ENCODE peak calls at places on chromosomes 5 and 9, in seven cellular contexts. V is HCT116, U is endothelial cell of umbilical vein, Q is heart right ventricle, M is IMR-90, R is uterus, K is esophagus muscularis mucosa. H is an unnamed sample.

GRCh38 chr9:106613250-106613737 is 249.7 kb upstream of the ZNF462 start:
- DNase-seq in V (no peak), U (no peak), Q (peak; percentile 13), M (no peak), R (no peak), K (no peak), H (no peak)

GRCh38 chr9:89149726-89150125 is 28.9 kb downstream of the SHC3 start:
- DNase-seq in V (no peak), U (no peak), Q (no peak), M (peak; percentile 82), R (no peak), K (no peak), H (peak; percentile 82)

GRCh38 chr5:157600252-157600651 is 24.7 kb upstream of the ADAM19 start:
- DNase-seq in V (no peak), U (no peak), Q (no peak), M (no peak), R (no peak), K (no peak), H (no peak)

GRCh38 chr5:89064054-89064453 is 181.1 kb upstream of the MEF2C start:
- DNase-seq in V (no peak), U (no peak), Q (no peak), M (no peak), R (no peak), K (no peak), H (no peak)

GRCh38 chr5:134430001-134430569 is 18.4 kb upstream of the CDKN2AIPNL start:
- DNase-seq in V (no peak), U (no peak), Q (no peak), M (no peak), R (no peak), K (no peak), H (no peak)

GRCh38 chr9:69643098-69643497 is 29.1 kb downstream of the APBA1 start:
- DNase-seq in V (no peak), U (no peak), Q (no peak), M (no peak), R (no peak), K (no peak), H (no peak)

GRCh38 chr5:175383350-175383749 is 60.6 kb downstream of the DRD1 start:
- DNase-seq in V (no peak), U (no peak), Q (no peak), M (no peak), R (no peak), K (peak; percentile 53), H (no peak)

GRCh38 chr9:6418764-6419163 is 5.8 kb downstream of the UHRF2 start:
- DNase-seq in V (no peak), U (no peak), Q (no peak), M (no peak), R (no peak), K (no peak), H (no peak)

GRCh38 chr5:160640417-160640816 is 211.6 kb downstream of the ATP10B start:
- DNase-seq in V (no peak), U (no peak), Q (no peak), M (no peak), R (no peak), K (no peak), H (no peak)

GRCh38 chr9:69122391-69123141 is 51.5 kb upstream of the TJP2 start:
- DNase-seq in V (peak; percentile 80), U (peak; percentile 81), Q (peak; percentile 3), M (peak; percentile 84), R (no peak), K (no peak), H (peak; percentile 78)

GRCh38 chr9:108751301-108751824 is 104.4 kb downstream of the ACTL7B start:
- DNase-seq in V (no peak), U (no peak), Q (no peak), M (no peak), R (no peak), K (no peak), H (no peak)

DNA sequence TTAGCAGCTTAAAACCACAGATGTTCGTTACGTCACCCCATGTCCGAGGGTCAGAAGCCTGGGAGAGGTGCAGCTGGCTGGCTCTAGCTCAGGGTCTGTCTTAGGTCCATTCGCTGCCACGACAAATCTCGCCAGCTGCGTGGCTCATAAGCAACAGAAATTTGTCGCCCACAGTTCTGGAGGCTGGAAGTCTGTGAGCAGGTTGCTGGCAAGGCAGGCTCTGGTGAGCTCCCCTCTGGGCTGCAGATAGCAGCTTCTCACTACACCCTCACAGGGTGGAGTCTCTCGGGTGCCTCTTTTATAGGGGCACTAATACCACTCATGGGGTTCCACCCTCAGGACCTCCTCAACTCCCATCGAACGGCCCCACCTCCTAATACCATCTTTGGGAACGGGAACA is 40.1 kb upstream of the FCN2 start:
- DNase-seq in V (no peak), U (no peak), Q (no peak), M (no peak), R (no peak), K (no peak), H (no peak)
- H3K4me3 ChIP-seq in V (no peak overlapping the region), U (no peak overlapping the region), Q (no peak overlapping the region), M (no peak overlapping the region), R (no peak overlapping the region), K (no peak overlapping the region), H (no peak overlapping the region)

GRCh38 chr5:147939431-147940114 is 33.2 kb upstream of the C5orf46 start:
- DNase-seq in V (no peak), U (no peak), Q (no peak), M (no peak), R (no peak), K (no peak), H (peak; percentile 66)

GRCh38 chr5:147930759-147931158 is 24.4 kb upstream of the C5orf46 start:
- DNase-seq in V (no peak), U (no peak), Q (no peak), M (no peak), R (no peak), K (no peak), H (no peak)

DNA sequence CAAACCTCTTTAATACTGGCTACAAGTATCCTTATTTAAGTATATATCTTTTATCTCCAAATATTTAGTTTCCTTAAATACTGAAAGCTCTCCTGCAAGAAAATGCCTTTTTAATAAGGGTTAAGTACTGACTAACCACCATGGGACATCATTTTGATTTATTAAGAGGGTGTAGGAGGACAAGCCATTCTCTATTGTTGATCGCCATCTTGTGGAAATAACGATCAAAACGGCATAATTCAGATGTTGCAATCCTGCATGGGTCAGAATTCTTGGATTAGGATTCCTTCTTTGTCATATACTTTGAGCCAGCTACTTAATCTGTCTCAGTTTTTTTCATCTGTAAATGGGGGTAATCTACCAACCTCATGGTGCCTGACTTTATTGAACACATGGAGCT is 28.7 kb upstream of the C5orf46 start:
- DNase-seq in V (peak; percentile 39), U (peak; percentile 77), Q (no peak), M (peak; percentile 62), R (no peak), K (no peak), H (peak; percentile 80)
- TF ChIP-seq CTCF in V (peak; percentile 22), U (peak; percentile 33), Q (peak; percentile 23), M (peak; percentile 53), R (no peak), K (no peak), H (peak; percentile 48)

DNA sequence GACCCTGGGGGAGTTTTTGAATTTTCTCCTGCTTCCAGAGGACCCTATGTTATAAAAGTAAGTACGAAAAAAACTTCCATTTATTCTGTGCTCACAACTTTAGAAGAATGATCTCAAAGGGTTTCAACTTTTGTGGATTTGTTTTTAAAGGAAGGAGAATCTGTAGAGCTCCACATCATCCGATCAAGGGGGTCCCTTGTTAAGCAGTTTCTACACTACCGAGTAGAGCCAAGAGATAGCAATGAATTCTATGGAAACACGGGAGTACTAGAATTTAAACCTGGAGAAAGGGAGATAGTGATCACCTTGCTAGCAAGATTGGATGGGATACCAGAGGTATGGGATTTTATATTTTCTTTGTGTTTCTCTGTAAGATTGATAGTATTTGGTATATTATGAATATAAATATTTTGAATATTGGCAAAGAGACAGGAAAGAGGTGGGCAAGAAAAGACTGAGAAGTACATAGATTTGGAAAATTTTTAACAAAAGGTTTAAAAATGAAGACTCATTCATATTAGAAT is 84.2 kb downstream of the ADGRV1 start:
- DNase-seq in V (no peak), U (no peak), Q (no peak), M (no peak), R (no peak), K (no peak), H (no peak)
- H3K4me3 ChIP-seq in V (no peak overlapping the region), U (no peak overlapping the region), Q (no peak overlapping the region), M (no peak overlapping the region), R (no peak overlapping the region), K (no peak overlapping the region), H (no peak overlapping the region)

DNA sequence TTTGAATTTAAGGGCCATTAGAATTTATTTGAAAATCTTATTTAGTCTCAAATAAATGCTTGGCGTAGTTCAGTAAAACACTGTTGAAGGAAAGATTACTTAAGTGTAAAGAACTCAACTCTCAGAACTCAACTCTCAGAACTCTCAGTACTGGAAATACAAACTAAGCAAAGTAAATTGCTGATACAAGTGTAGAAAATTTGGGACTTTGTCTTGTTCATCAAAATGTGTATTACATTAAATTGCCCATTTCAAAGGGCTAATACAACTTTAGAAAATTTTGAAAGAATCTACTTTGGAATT is 99.4 kb downstream of the CSNK1G3 start:
- DNase-seq in V (no peak), U (no peak), Q (no peak), M (no peak), R (no peak), K (no peak), H (no peak)
- TF ChIP-seq CTCF in V (no peak), U (no peak), Q (no peak), M (no peak), R (no peak), K (no peak), H (no peak)

GRCh38 chr5:59569158-59569557 is 324.4 kb downstream of the PDE4D start:
- DNase-seq in V (no peak), U (no peak), Q (no peak), M (no peak), R (no peak), K (no peak), H (no peak)
- H3K4me3 ChIP-seq in V (no peak overlapping the region), U (no peak overlapping the region), Q (no peak overlapping the region), M (no peak overlapping the region), R (no peak overlapping the region), K (no peak overlapping the region), H (no peak overlapping the region)

DNA sequence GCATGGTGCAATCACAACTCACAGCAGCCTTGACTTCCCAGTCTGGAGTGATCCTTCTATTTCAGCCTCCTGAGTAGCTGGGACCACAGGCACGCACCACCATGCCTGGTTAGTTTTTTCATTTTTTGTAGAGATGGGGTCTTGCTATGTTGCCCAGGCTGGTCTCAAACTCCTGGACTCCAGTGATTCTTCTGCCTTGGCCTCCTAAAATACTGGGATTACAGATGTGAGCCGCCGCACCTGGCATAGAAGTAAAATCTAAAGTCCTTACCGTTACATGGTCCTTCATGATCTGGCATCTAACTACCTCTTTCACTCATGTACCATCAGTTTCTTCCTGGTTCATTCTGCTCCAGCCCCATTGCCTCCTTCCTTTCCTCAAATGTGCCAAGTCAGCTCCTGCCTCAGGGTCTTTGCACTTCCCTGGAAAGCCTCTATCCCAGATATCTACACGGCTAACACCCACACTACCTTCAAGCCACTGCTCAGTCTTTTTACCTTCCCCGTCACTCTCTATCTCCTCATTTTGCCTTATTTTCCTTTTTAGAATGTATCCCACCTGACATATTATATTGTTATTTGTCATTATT is 6.9 kb upstream of the RBM27 start:
- DNase-seq in V (no peak), U (no peak), Q (no peak), M (no peak), R (no peak), K (no peak), H (no peak)
- TF ChIP-seq CTCF in V (no peak), U (no peak), Q (no peak), M (no peak), R (no peak), K (no peak), H (no peak)